ENCODE peak calls at places on chromosomes 12 and 14, in ten cellular contexts. One of them, this sample, is unnamed.

GRCh38 chr12:85405781-85406522 is 125.9 kb downstream of the ALX1 start:
- DNase-seq in T-helper 1 cell: no peak
- DNase-seq in T-helper 9 cell: no peak
- DNase-seq in pons: no peak
- DNase-seq in activated naive CD8-positive, alpha-beta T cell treated with anti-CD3 and anti-CD28 coated beads, Interleukin-2, amount 10 ng/mL, durations not matched to agents 7 days and 5 days: no peak
- DNase-seq in kidney glomerular epithelial cell: peak
- DNase-seq in head of caudate nucleus: no peak
- DNase-seq in esophagus squamous epithelium: no peak
- DNase-seq in GF-D8: no peak
- DNase-seq in NAMALWA: no peak
- DNase-seq in this sample: no peak

GRCh38 chr14:54567634-54568561 is 970 bp downstream of the SAMD4A start:
- DNase-seq in NAMALWA: peak
- DNase-seq in activated naive CD8-positive, alpha-beta T cell treated with anti-CD3 and anti-CD28 coated beads, Interleukin-2, amount 10 ng/mL, durations not matched to agents 7 days and 5 days: peak
- DNase-seq in T-helper 1 cell: peak
- DNase-seq in GF-D8: no peak
- DNase-seq in kidney glomerular epithelial cell: no peak
- DNase-seq in esophagus squamous epithelium: no peak
- DNase-seq in head of caudate nucleus: peak
- DNase-seq in pons: peak
- DNase-seq in T-helper 9 cell: peak
- DNase-seq in this sample: peak

GRCh38 chr14:66008631-66009030 is 477.5 kb upstream of the CCDC196 start:
- DNase-seq in GF-D8: no peak
- DNase-seq in T-helper 1 cell: no peak
- DNase-seq in activated naive CD8-positive, alpha-beta T cell treated with anti-CD3 and anti-CD28 coated beads, Interleukin-2, amount 10 ng/mL, durations not matched to agents 7 days and 5 days: no peak
- DNase-seq in head of caudate nucleus: no peak
- DNase-seq in T-helper 9 cell: no peak
- DNase-seq in NAMALWA: no peak
- DNase-seq in kidney glomerular epithelial cell: no peak
- DNase-seq in pons: peak
- DNase-seq in esophagus squamous epithelium: no peak
- DNase-seq in this sample: no peak

GRCh38 chr12:78483767-78484315 is 380.7 kb upstream of the SYT1 start:
- DNase-seq in GF-D8: no peak
- DNase-seq in pons: no peak
- DNase-seq in kidney glomerular epithelial cell: no peak
- DNase-seq in head of caudate nucleus: no peak
- DNase-seq in T-helper 1 cell: no peak
- DNase-seq in esophagus squamous epithelium: no peak
- DNase-seq in T-helper 9 cell: no peak
- DNase-seq in NAMALWA: no peak
- DNase-seq in activated naive CD8-positive, alpha-beta T cell treated with anti-CD3 and anti-CD28 coated beads, Interleukin-2, amount 10 ng/mL, durations not matched to agents 7 days and 5 days: no peak
- DNase-seq in this sample: no peak

GRCh38 chr12:15268927-15269552 is 47.8 kb upstream of the RERG start:
- DNase-seq in head of caudate nucleus: peak
- DNase-seq in T-helper 9 cell: peak
- DNase-seq in activated naive CD8-positive, alpha-beta T cell treated with anti-CD3 and anti-CD28 coated beads, Interleukin-2, amount 10 ng/mL, durations not matched to agents 7 days and 5 days: no peak
- DNase-seq in kidney glomerular epithelial cell: peak
- DNase-seq in esophagus squamous epithelium: no peak
- DNase-seq in GF-D8: peak
- DNase-seq in NAMALWA: peak
- DNase-seq in T-helper 1 cell: peak
- DNase-seq in pons: peak
- DNase-seq in this sample: peak

GRCh38 chr12:121456551-121456950 is 56.6 kb downstream of the RNF34 start:
- DNase-seq in kidney glomerular epithelial cell: no peak
- DNase-seq in GF-D8: no peak
- DNase-seq in esophagus squamous epithelium: no peak
- DNase-seq in T-helper 9 cell: no peak
- DNase-seq in pons: no peak
- DNase-seq in activated naive CD8-positive, alpha-beta T cell treated with anti-CD3 and anti-CD28 coated beads, Interleukin-2, amount 10 ng/mL, durations not matched to agents 7 days and 5 days: no peak
- DNase-seq in T-helper 1 cell: no peak
- DNase-seq in NAMALWA: no peak
- DNase-seq in head of caudate nucleus: no peak
- DNase-seq in this sample: no peak

GRCh38 chr12:51922762-51923505 is 15.6 kb downstream of the ACVRL1 start:
- DNase-seq in pons: peak
- DNase-seq in NAMALWA: peak
- DNase-seq in esophagus squamous epithelium: no peak
- DNase-seq in GF-D8: no peak
- DNase-seq in T-helper 1 cell: no peak
- DNase-seq in kidney glomerular epithelial cell: no peak
- DNase-seq in activated naive CD8-positive, alpha-beta T cell treated with anti-CD3 and anti-CD28 coated beads, Interleukin-2, amount 10 ng/mL, durations not matched to agents 7 days and 5 days: no peak
- DNase-seq in head of caudate nucleus: peak
- DNase-seq in T-helper 9 cell: no peak
- DNase-seq in this sample: no peak

GRCh38 chr14:54817506-54817905 is 85.1 kb downstream of the GCH1 start:
- DNase-seq in esophagus squamous epithelium: no peak
- DNase-seq in T-helper 1 cell: no peak
- DNase-seq in T-helper 9 cell: no peak
- DNase-seq in NAMALWA: no peak
- DNase-seq in pons: no peak
- DNase-seq in head of caudate nucleus: no peak
- DNase-seq in activated naive CD8-positive, alpha-beta T cell treated with anti-CD3 and anti-CD28 coated beads, Interleukin-2, amount 10 ng/mL, durations not matched to agents 7 days and 5 days: no peak
- DNase-seq in kidney glomerular epithelial cell: no peak
- DNase-seq in GF-D8: no peak
- DNase-seq in this sample: no peak

GRCh38 chr14:89258728-89259273 is 158.2 kb downstream of the FOXN3 start:
- DNase-seq in head of caudate nucleus: no peak
- DNase-seq in T-helper 9 cell: no peak
- DNase-seq in T-helper 1 cell: no peak
- DNase-seq in GF-D8: no peak
- DNase-seq in NAMALWA: no peak
- DNase-seq in pons: no peak
- DNase-seq in esophagus squamous epithelium: no peak
- DNase-seq in kidney glomerular epithelial cell: no peak
- DNase-seq in activated naive CD8-positive, alpha-beta T cell treated with anti-CD3 and anti-CD28 coated beads, Interleukin-2, amount 10 ng/mL, durations not matched to agents 7 days and 5 days: no peak
- DNase-seq in this sample: no peak

GRCh38 chr12:19140381-19141236 is 11.1 kb downstream of the PLEKHA5 start:
- DNase-seq in activated naive CD8-positive, alpha-beta T cell treated with anti-CD3 and anti-CD28 coated beads, Interleukin-2, amount 10 ng/mL, durations not matched to agents 7 days and 5 days: no peak
- DNase-seq in head of caudate nucleus: no peak
- DNase-seq in GF-D8: no peak
- DNase-seq in esophagus squamous epithelium: no peak
- DNase-seq in pons: no peak
- DNase-seq in NAMALWA: no peak
- DNase-seq in T-helper 9 cell: no peak
- DNase-seq in kidney glomerular epithelial cell: no peak
- DNase-seq in T-helper 1 cell: no peak
- DNase-seq in this sample: no peak

GRCh38 chr12:119061208-119061796 is 80.0 kb downstream of the SRRM4 start:
- DNase-seq in T-helper 1 cell: no peak
- DNase-seq in esophagus squamous epithelium: no peak
- DNase-seq in head of caudate nucleus: peak
- DNase-seq in GF-D8: no peak
- DNase-seq in NAMALWA: peak
- DNase-seq in activated naive CD8-positive, alpha-beta T cell treated with anti-CD3 and anti-CD28 coated beads, Interleukin-2, amount 10 ng/mL, durations not matched to agents 7 days and 5 days: peak
- DNase-seq in kidney glomerular epithelial cell: peak
- DNase-seq in pons: no peak
- DNase-seq in T-helper 9 cell: no peak
- DNase-seq in this sample: peak

GRCh38 chr12:52872644-52873384 is 24.0 kb upstream of the KRT78 start:
- DNase-seq in activated naive CD8-positive, alpha-beta T cell treated with anti-CD3 and anti-CD28 coated beads, Interleukin-2, amount 10 ng/mL, durations not matched to agents 7 days and 5 days: no peak
- DNase-seq in head of caudate nucleus: no peak
- DNase-seq in T-helper 1 cell: no peak
- DNase-seq in NAMALWA: no peak
- DNase-seq in pons: no peak
- DNase-seq in esophagus squamous epithelium: no peak
- DNase-seq in kidney glomerular epithelial cell: no peak
- DNase-seq in GF-D8: no peak
- DNase-seq in T-helper 9 cell: no peak
- DNase-seq in this sample: no peak

GRCh38 chr12:48336066-48336465 is 14.7 kb downstream of the ZNF641 start:
- DNase-seq in NAMALWA: no peak
- DNase-seq in GF-D8: no peak
- DNase-seq in head of caudate nucleus: no peak
- DNase-seq in T-helper 1 cell: no peak
- DNase-seq in pons: peak
- DNase-seq in activated naive CD8-positive, alpha-beta T cell treated with anti-CD3 and anti-CD28 coated beads, Interleukin-2, amount 10 ng/mL, durations not matched to agents 7 days and 5 days: no peak
- DNase-seq in esophagus squamous epithelium: no peak
- DNase-seq in T-helper 9 cell: no peak
- DNase-seq in kidney glomerular epithelial cell: no peak
- DNase-seq in this sample: no peak

GRCh38 chr12:130830246-130830551 is 8.9 kb downstream of the STX2 start:
- DNase-seq in head of caudate nucleus: no peak
- DNase-seq in NAMALWA: no peak
- DNase-seq in activated naive CD8-positive, alpha-beta T cell treated with anti-CD3 and anti-CD28 coated beads, Interleukin-2, amount 10 ng/mL, durations not matched to agents 7 days and 5 days: no peak
- DNase-seq in pons: no peak
- DNase-seq in T-helper 1 cell: no peak
- DNase-seq in GF-D8: no peak
- DNase-seq in kidney glomerular epithelial cell: no peak
- DNase-seq in T-helper 9 cell: no peak
- DNase-seq in esophagus squamous epithelium: no peak
- DNase-seq in this sample: no peak

This sample was measured in ovary.